ENCODE peak calls at places on chromosomes 13 and 19, in nine cellular contexts. H is testis, G is H54, P is breast epithelium, E is K562, D is thyroid gland, Z is esophagus squamous epithelium, L is lower leg skin, B is adrenal gland. T is an unnamed sample.

GRCh38 chr13:49545661-49546060 is 39.7 kb downstream of the RCBTB1 start:
- DNase-seq in H (no peak), G (no peak), P (no peak), E (no peak), D (no peak), Z (no peak), L (no peak), B (no peak), T (no peak)

GRCh38 chr19:21569497-21569870 is 64.1 kb downstream of the ZNF429 start:
- DNase-seq in H (no peak), G (no peak), P (peak), E (no peak), D (peak), Z (no peak), L (no peak), B (peak), T (no peak)

GRCh38 chr13:52356327-52356726 is 49.6 kb downstream of the THSD1 start:
- DNase-seq in H (no peak), G (peak), P (no peak), E (no peak), D (no peak), Z (no peak), L (no peak), B (no peak), T (no peak)

GRCh38 chr13:27857271-27857670 is 62.5 kb upstream of the PDX1 start:
- DNase-seq in H (no peak), G (no peak), P (no peak), E (no peak), D (no peak), Z (no peak), L (no peak), B (no peak), T (no peak)

GRCh38 chr13:114027046-114027760 is 53.3 kb upstream of the C13orf46 start:
- DNase-seq in H (no peak), G (no peak), P (no peak), E (no peak), D (no peak), Z (no peak), L (no peak), B (peak), T (no peak)

GRCh38 chr19:50777261-50777660 is 7.0 kb downstream of the GPR32 start:
- DNase-seq in H (no peak), G (no peak), P (no peak), E (no peak), D (no peak), Z (no peak), L (no peak), B (no peak), T (no peak)

GRCh38 chr13:98976338-98976737 is 1.5 kb downstream of the DOCK9 start:
- DNase-seq in H (no peak), G (no peak), P (no peak), E (no peak), D (no peak), Z (no peak), L (no peak), B (no peak), T (no peak)

GRCh38 chr13:39527961-39528720 is 74.9 kb downstream of the LHFPL6 start:
- DNase-seq in H (no peak), G (peak), P (no peak), E (no peak), D (no peak), Z (no peak), L (no peak), B (peak), T (no peak)

GRCh38 chr19:16168465-16169081 is 4.8 kb downstream of the CIB3 start:
- DNase-seq in H (no peak), G (no peak), P (no peak), E (peak), D (no peak), Z (no peak), L (no peak), B (no peak), T (no peak)

GRCh38 chr13:35690546-35690945 is 214.1 kb upstream of the MAB21L1 start:
- DNase-seq in H (no peak), G (no peak), P (no peak), E (no peak), D (no peak), Z (no peak), L (peak), B (no peak), T (no peak)

GRCh38 chr19:4051175-4052101 is 15.3 kb downstream of the ZBTB7A start:
- DNase-seq in H (no peak), G (peak), P (no peak), E (no peak), D (no peak), Z (no peak), L (peak), B (peak), T (no peak)

GRCh38 chr13:52879950-52880650 is 31.7 kb upstream of the PCDH8 start:
- DNase-seq in H (no peak), G (no peak), P (no peak), E (no peak), D (peak), Z (no peak), L (no peak), B (no peak), T (no peak)

GRCh38 chr19:13838071-13838942 is 38.6 kb upstream of the NANOS3 start:
- DNase-seq in H (no peak), G (no peak), P (no peak), E (no peak), D (no peak), Z (no peak), L (no peak), B (no peak), T (no peak)

GRCh38 chr19:41439441-41440222 is at the start of gene DMAC2:
- DNase-seq in H (peak), G (peak), P (peak), E (peak), D (peak), Z (peak), L (peak), B (peak), T (peak)
- TF ChIP-seq POLR2A in H (no peak), G (peak), P (peak), E (peak), D (peak), Z (no peak), L (no peak), B (peak), T (peak)

GRCh38 chr13:95957331-95957730 is 95.9 kb downstream of the UGGT2 start:
- DNase-seq in H (peak), G (no peak), P (no peak), E (peak), D (no peak), Z (no peak), L (no peak), B (no peak), T (no peak)
- TF ChIP-seq POLR2A in H (no peak), G (no peak), P (no peak), E (no peak), D (no peak), Z (no peak), L (no peak), B (no peak), T (no peak)

GRCh38 chr19:40716655-40717324 is at the start of the genes COQ8B and ITPKC:
- DNase-seq in H (peak), G (peak), P (peak), E (peak), D (peak), Z (peak), L (peak), B (peak), T (peak)
- TF ChIP-seq POLR2A in H (peak), G (peak), P (peak), E (peak), D (peak), Z (no peak), L (no peak), B (peak), T (peak)

DNA sequence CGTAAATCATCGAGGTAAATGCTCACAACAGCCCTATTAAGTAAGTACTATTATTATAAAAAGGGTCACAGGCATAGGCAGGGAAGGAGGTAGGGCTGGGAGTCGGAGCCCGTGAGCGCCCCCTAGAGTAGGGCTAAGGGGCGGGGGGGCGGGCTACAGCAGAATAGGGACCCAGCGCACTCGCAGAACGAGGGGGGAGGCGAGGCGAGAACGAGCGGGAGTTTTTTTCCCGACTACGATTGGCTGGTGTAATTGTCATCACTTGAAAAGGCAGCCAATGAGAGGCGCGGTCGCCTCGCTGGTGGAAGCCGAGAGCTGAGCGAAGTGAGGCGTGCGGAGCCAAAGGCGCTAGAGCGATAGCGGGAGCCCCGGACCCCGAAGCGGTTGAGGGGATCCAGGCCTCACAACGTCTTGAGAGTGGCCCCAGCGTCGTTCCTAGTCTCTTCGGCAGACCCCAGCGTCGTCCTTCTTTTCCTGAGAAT is 24.2 kb downstream of the KEAP1 start:
- DNase-seq in H (peak), G (peak), P (peak), E (peak), D (peak), Z (peak), L (peak), B (peak), T (peak)
- TF ChIP-seq POLR2A in H (no peak), G (peak), P (no peak), E (peak), D (no peak), Z (no peak), L (no peak), B (peak), T (no peak)

GRCh38 chr19:511101-511841 is 4.0 kb downstream of the TPGS1 start:
- DNase-seq in H (no peak), G (no peak), P (no peak), E (no peak), D (no peak), Z (no peak), L (no peak), B (no peak), T (no peak)
- TF ChIP-seq POLR2A in H (no peak), G (no peak), P (no peak), E (no peak), D (no peak), Z (no peak), L (no peak), B (no peak), T (no peak)

T was measured in prostate gland.